ENCODE peak calls at places on chromosome X, in six cellular contexts. One of them, this sample, is unnamed.
A peak's percentile ranks its signal among the peaks of the same experiment; 100 is the strongest.

GRCh38 chrX:49627030-49627777 is 28.4 kb downstream of the GAGE1 start:
- DNase-seq in EL: no peak
- DNase-seq in germinal center: peak; percentile 7
- DNase-seq in CD4-positive, alpha-beta T cell: no peak
- DNase-seq in activated naive CD4-positive, alpha-beta T cell: peak; percentile 6
- DNase-seq in stimulated activated CD4-positive, alpha-beta T cell treated with anti-CD3 and anti-CD28 coated beads, Interleukin-4, amount 100 ng/mL, for 48 hours: no peak
- DNase-seq in this sample: no peak

GRCh38 chrX:51891821-51892551 is 1.4 kb upstream of the MAGED1 start:
- DNase-seq in CD4-positive, alpha-beta T cell: no peak
- DNase-seq in EL: peak; percentile 67
- DNase-seq in activated naive CD4-positive, alpha-beta T cell: no peak
- DNase-seq in germinal center: peak; percentile 14
- DNase-seq in stimulated activated CD4-positive, alpha-beta T cell treated with anti-CD3 and anti-CD28 coated beads, Interleukin-4, amount 100 ng/mL, for 48 hours: no peak
- DNase-seq in this sample: no peak

GRCh38 chrX:56928546-56928945 is 66.8 kb downstream of the SPIN3 start:
- DNase-seq in CD4-positive, alpha-beta T cell: no peak
- DNase-seq in EL: no peak
- DNase-seq in activated naive CD4-positive, alpha-beta T cell: no peak
- DNase-seq in stimulated activated CD4-positive, alpha-beta T cell treated with anti-CD3 and anti-CD28 coated beads, Interleukin-4, amount 100 ng/mL, for 48 hours: no peak
- DNase-seq in germinal center: no peak
- DNase-seq in this sample: no peak

GRCh38 chrX:125090046-125090445 is 229.6 kb upstream of the TEX13C start:
- DNase-seq in stimulated activated CD4-positive, alpha-beta T cell treated with anti-CD3 and anti-CD28 coated beads, Interleukin-4, amount 100 ng/mL, for 48 hours: no peak
- DNase-seq in germinal center: no peak
- DNase-seq in CD4-positive, alpha-beta T cell: no peak
- DNase-seq in EL: no peak
- DNase-seq in activated naive CD4-positive, alpha-beta T cell: no peak
- DNase-seq in this sample: no peak

GRCh38 chrX:118271770-118272169 is 74.1 kb upstream of the WDR44 start:
- DNase-seq in germinal center: no peak
- DNase-seq in activated naive CD4-positive, alpha-beta T cell: no peak
- DNase-seq in EL: no peak
- DNase-seq in stimulated activated CD4-positive, alpha-beta T cell treated with anti-CD3 and anti-CD28 coated beads, Interleukin-4, amount 100 ng/mL, for 48 hours: no peak
- DNase-seq in CD4-positive, alpha-beta T cell: no peak
- DNase-seq in this sample: no peak

GRCh38 chrX:51825432-51825831 is 68.0 kb upstream of the MAGED1 start:
- DNase-seq in activated naive CD4-positive, alpha-beta T cell: no peak
- DNase-seq in stimulated activated CD4-positive, alpha-beta T cell treated with anti-CD3 and anti-CD28 coated beads, Interleukin-4, amount 100 ng/mL, for 48 hours: no peak
- DNase-seq in CD4-positive, alpha-beta T cell: no peak
- DNase-seq in germinal center: no peak
- DNase-seq in EL: no peak
- DNase-seq in this sample: no peak

GRCh38 chrX:57655065-57655464 is 25.0 kb downstream of the NLRP2B start:
- DNase-seq in stimulated activated CD4-positive, alpha-beta T cell treated with anti-CD3 and anti-CD28 coated beads, Interleukin-4, amount 100 ng/mL, for 48 hours: no peak
- DNase-seq in EL: no peak
- DNase-seq in germinal center: no peak
- DNase-seq in CD4-positive, alpha-beta T cell: no peak
- DNase-seq in activated naive CD4-positive, alpha-beta T cell: no peak
- DNase-seq in this sample: no peak

GRCh38 chrX:129230850-129231512 is 292.3 kb downstream of the SMARCA1 start:
- DNase-seq in EL: no peak
- DNase-seq in stimulated activated CD4-positive, alpha-beta T cell treated with anti-CD3 and anti-CD28 coated beads, Interleukin-4, amount 100 ng/mL, for 48 hours: no peak
- DNase-seq in germinal center: no peak
- DNase-seq in activated naive CD4-positive, alpha-beta T cell: no peak
- DNase-seq in CD4-positive, alpha-beta T cell: no peak
- DNase-seq in this sample: no peak

GRCh38 chrX:50751091-50751490 is 62.9 kb downstream of the SHROOM4 start:
- DNase-seq in stimulated activated CD4-positive, alpha-beta T cell treated with anti-CD3 and anti-CD28 coated beads, Interleukin-4, amount 100 ng/mL, for 48 hours: no peak
- DNase-seq in CD4-positive, alpha-beta T cell: no peak
- DNase-seq in activated naive CD4-positive, alpha-beta T cell: no peak
- DNase-seq in EL: no peak
- DNase-seq in germinal center: no peak
- DNase-seq in this sample: no peak

GRCh38 chrX:63963382-63963781 is 178.4 kb upstream of the ARHGEF9 start:
- DNase-seq in CD4-positive, alpha-beta T cell: no peak
- DNase-seq in EL: no peak
- DNase-seq in germinal center: no peak
- DNase-seq in activated naive CD4-positive, alpha-beta T cell: no peak
- DNase-seq in stimulated activated CD4-positive, alpha-beta T cell treated with anti-CD3 and anti-CD28 coated beads, Interleukin-4, amount 100 ng/mL, for 48 hours: no peak
- DNase-seq in this sample: no peak

GRCh38 chrX:124328765-124329164 is 3.7 kb upstream of the TEX13D start:
- DNase-seq in EL: peak; percentile 5
- DNase-seq in stimulated activated CD4-positive, alpha-beta T cell treated with anti-CD3 and anti-CD28 coated beads, Interleukin-4, amount 100 ng/mL, for 48 hours: no peak
- DNase-seq in germinal center: no peak
- DNase-seq in activated naive CD4-positive, alpha-beta T cell: no peak
- DNase-seq in CD4-positive, alpha-beta T cell: no peak
- DNase-seq in this sample: no peak

GRCh38 chrX:126030021-126030420 is 136.1 kb downstream of the DCAF12L2 start:
- DNase-seq in stimulated activated CD4-positive, alpha-beta T cell treated with anti-CD3 and anti-CD28 coated beads, Interleukin-4, amount 100 ng/mL, for 48 hours: no peak
- DNase-seq in germinal center: no peak
- DNase-seq in CD4-positive, alpha-beta T cell: no peak
- DNase-seq in EL: no peak
- DNase-seq in activated naive CD4-positive, alpha-beta T cell: no peak
- DNase-seq in this sample: no peak

GRCh38 chrX:107979534-107979933 is 2.6 kb downstream of the TEX13B start:
- DNase-seq in stimulated activated CD4-positive, alpha-beta T cell treated with anti-CD3 and anti-CD28 coated beads, Interleukin-4, amount 100 ng/mL, for 48 hours: no peak
- DNase-seq in germinal center: no peak
- DNase-seq in EL: no peak
- DNase-seq in activated naive CD4-positive, alpha-beta T cell: no peak
- DNase-seq in CD4-positive, alpha-beta T cell: no peak
- DNase-seq in this sample: no peak

GRCh38 chrX:94932278-94932965 is 1258.4 kb downstream of the FAM133A start:
- DNase-seq in activated naive CD4-positive, alpha-beta T cell: no peak
- DNase-seq in stimulated activated CD4-positive, alpha-beta T cell treated with anti-CD3 and anti-CD28 coated beads, Interleukin-4, amount 100 ng/mL, for 48 hours: no peak
- DNase-seq in germinal center: no peak
- DNase-seq in EL: no peak
- DNase-seq in CD4-positive, alpha-beta T cell: no peak
- DNase-seq in this sample: no peak

GRCh38 chrX:77742788-77743476 is 43.1 kb downstream of the ATRX start:
- DNase-seq in germinal center: no peak
- DNase-seq in stimulated activated CD4-positive, alpha-beta T cell treated with anti-CD3 and anti-CD28 coated beads, Interleukin-4, amount 100 ng/mL, for 48 hours: no peak
- DNase-seq in activated naive CD4-positive, alpha-beta T cell: no peak
- DNase-seq in CD4-positive, alpha-beta T cell: no peak
- DNase-seq in EL: no peak
- DNase-seq in this sample: no peak

GRCh38 chrX:5528057-5528456 is 700.6 kb downstream of the NLGN4X start:
- DNase-seq in activated naive CD4-positive, alpha-beta T cell: no peak
- DNase-seq in EL: no peak
- DNase-seq in germinal center: no peak
- DNase-seq in CD4-positive, alpha-beta T cell: no peak
- DNase-seq in stimulated activated CD4-positive, alpha-beta T cell treated with anti-CD3 and anti-CD28 coated beads, Interleukin-4, amount 100 ng/mL, for 48 hours: no peak
- DNase-seq in this sample: no peak

GRCh38 chrX:124035657-124036056 is 74.2 kb downstream of the STAG2 start:
- DNase-seq in CD4-positive, alpha-beta T cell: no peak
- DNase-seq in stimulated activated CD4-positive, alpha-beta T cell treated with anti-CD3 and anti-CD28 coated beads, Interleukin-4, amount 100 ng/mL, for 48 hours: no peak
- DNase-seq in EL: no peak
- DNase-seq in activated naive CD4-positive, alpha-beta T cell: no peak
- DNase-seq in germinal center: no peak
- DNase-seq in this sample: no peak

GRCh38 chrX:96435636-96436035 is 249.0 kb upstream of the DIAPH2 start:
- DNase-seq in germinal center: no peak
- DNase-seq in stimulated activated CD4-positive, alpha-beta T cell treated with anti-CD3 and anti-CD28 coated beads, Interleukin-4, amount 100 ng/mL, for 48 hours: no peak
- DNase-seq in activated naive CD4-positive, alpha-beta T cell: no peak
- DNase-seq in EL: peak; percentile 25
- DNase-seq in CD4-positive, alpha-beta T cell: no peak
- DNase-seq in this sample: no peak

GRCh38 chrX:100098660-100099375 is 311.3 kb downstream of the PCDH19 start:
- DNase-seq in activated naive CD4-positive, alpha-beta T cell: no peak
- DNase-seq in stimulated activated CD4-positive, alpha-beta T cell treated with anti-CD3 and anti-CD28 coated beads, Interleukin-4, amount 100 ng/mL, for 48 hours: no peak
- DNase-seq in germinal center: no peak
- DNase-seq in CD4-positive, alpha-beta T cell: no peak
- DNase-seq in EL: peak; percentile 0
- DNase-seq in this sample: no peak

GRCh38 chrX:109537324-109537665 is 651 bp downstream of the NXT2 start:
- DNase-seq in CD4-positive, alpha-beta T cell: peak; percentile 30
- DNase-seq in activated naive CD4-positive, alpha-beta T cell: no peak
- DNase-seq in stimulated activated CD4-positive, alpha-beta T cell treated with anti-CD3 and anti-CD28 coated beads, Interleukin-4, amount 100 ng/mL, for 48 hours: no peak
- DNase-seq in EL: peak; percentile 56
- DNase-seq in germinal center: no peak
- DNase-seq in this sample: no peak

GRCh38 chrX:41502004-41502403 is 54.9 kb downstream of the NYX start:
- DNase-seq in activated naive CD4-positive, alpha-beta T cell: no peak
- DNase-seq in CD4-positive, alpha-beta T cell: no peak
- DNase-seq in stimulated activated CD4-positive, alpha-beta T cell treated with anti-CD3 and anti-CD28 coated beads, Interleukin-4, amount 100 ng/mL, for 48 hours: no peak
- DNase-seq in germinal center: no peak
- DNase-seq in EL: no peak
- DNase-seq in this sample: no peak

GRCh38 chrX:65745427-65745826 is 78.0 kb downstream of the MSN start:
- DNase-seq in germinal center: no peak
- DNase-seq in CD4-positive, alpha-beta T cell: no peak
- DNase-seq in activated naive CD4-positive, alpha-beta T cell: no peak
- DNase-seq in EL: no peak
- DNase-seq in stimulated activated CD4-positive, alpha-beta T cell treated with anti-CD3 and anti-CD28 coated beads, Interleukin-4, amount 100 ng/mL, for 48 hours: no peak
- DNase-seq in this sample: no peak

GRCh38 chrX:150958177-150958576 is 25.0 kb upstream of the HMGB3 start:
- DNase-seq in stimulated activated CD4-positive, alpha-beta T cell treated with anti-CD3 and anti-CD28 coated beads, Interleukin-4, amount 100 ng/mL, for 48 hours: no peak
- DNase-seq in activated naive CD4-positive, alpha-beta T cell: no peak
- DNase-seq in CD4-positive, alpha-beta T cell: no peak
- DNase-seq in EL: no peak
- DNase-seq in germinal center: no peak
- DNase-seq in this sample: no peak